ENCODE peak calls at places on chromosomes 1 and 21, in eight cellular contexts. L is cerebellum; S is HCT116; C is AG09319; E is activated naive CD8-positive, alpha-beta T cell treated with anti-CD3 and anti-CD28 coated beads, Interleukin-2, amount 50 U/mL, for 24 hours; Y is tibial artery; U is foreskin melanocyte; I is epithelial cell of proximal tubule. F is an unnamed sample.

GRCh38 chr1:85085417-85085816 is 37.1 kb upstream of the MCOLN3 start:
- DNase-seq in I (no peak), U (no peak), Y (no peak), C (no peak), S (no peak), E (no peak), L (no peak), F (no peak)

GRCh38 chr1:119874186-119874585 is 22.1 kb downstream of the ADAM30 start:
- DNase-seq in U (no peak), E (no peak), Y (no peak), I (no peak), C (no peak), S (no peak), L (no peak), F (no peak)

GRCh38 chr1:119702384-119702783 is 9.3 kb upstream of the PHGDH start:
- DNase-seq in C (no peak), Y (no peak), L (no peak), U (peak), E (no peak), I (no peak), S (no peak), F (no peak)

GRCh38 chr1:89490389-89490788 is 34.2 kb upstream of the LRRC8B start:
- DNase-seq in Y (no peak), L (no peak), S (no peak), I (no peak), U (no peak), E (no peak), C (no peak), F (no peak)

GRCh38 chr21:41833138-41834115 is 45.7 kb downstream of the PRDM15 start:
- DNase-seq in S (no peak), I (no peak), Y (no peak), U (no peak), L (no peak), E (no peak), C (no peak), F (no peak)

GRCh38 chr1:54596756-54597155 is 26.6 kb downstream of the FAM151A start:
- DNase-seq in C (no peak), E (no peak), Y (no peak), I (no peak), U (no peak), S (no peak), L (no peak), F (no peak)

GRCh38 chr21:41497008-41497407 is 10.9 kb downstream of the TMPRSS2 start:
- DNase-seq in Y (no peak), U (no peak), I (no peak), S (no peak), E (no peak), C (no peak), L (no peak), F (no peak)

GRCh38 chr1:221712198-221712684 is 29.6 kb downstream of the DUSP10 start:
- DNase-seq in C (no peak), I (no peak), S (no peak), Y (no peak), L (no peak), U (peak), E (no peak), F (no peak)

GRCh38 chr1:79188371-79188770 is 181.8 kb upstream of the ADGRL4 start:
- DNase-seq in Y (no peak), L (no peak), I (no peak), E (no peak), C (no peak), U (peak), S (no peak), F (no peak)

GRCh38 chr1:20324704-20325406 is 34.2 kb downstream of the VWA5B1 start:
- DNase-seq in Y (no peak), E (no peak), S (no peak), L (no peak), U (no peak), I (no peak), C (no peak), F (no peak)

GRCh38 chr1:236392182-236392581 is 1.9 kb upstream of the EDARADD start:
- DNase-seq in E (no peak), Y (no peak), U (no peak), L (no peak), I (no peak), C (no peak), S (no peak), F (no peak)

GRCh38 chr1:25065246-25066238 is 135.5 kb upstream of the RUNX3 start:
- DNase-seq in Y (no peak), S (no peak), C (peak), U (peak), E (peak), I (no peak), L (no peak), F (no peak)

GRCh38 chr21:44984792-44985440 is 45.1 kb downstream of the SLX9 start:
- DNase-seq in S (no peak), U (no peak), Y (peak), L (no peak), C (no peak), E (no peak), I (no peak), F (no peak)

GRCh38 chr1:221076467-221076866 is 197.2 kb downstream of the HLX start:
- DNase-seq in U (no peak), C (no peak), S (no peak), L (no peak), E (no peak), I (no peak), Y (no peak), F (no peak)

GRCh38 chr1:204507317-204508105 is 8.7 kb upstream of the MDM4 start:
- DNase-seq in Y (no peak), U (peak), E (no peak), L (peak), C (no peak), I (no peak), S (no peak), F (no peak)

GRCh38 chr1:99661780-99662179 is 15.9 kb downstream of the PALMD start:
- DNase-seq in L (no peak), E (no peak), I (no peak), S (no peak), U (no peak), C (no peak), Y (no peak), F (no peak)

GRCh38 chr1:160672118-160672517 is 25.3 kb upstream of the SLAMF1 start:
- DNase-seq in E (no peak), I (no peak), L (no peak), U (no peak), Y (no peak), C (no peak), S (no peak), F (no peak)

GRCh38 chr1:29264773-29265389 is 28.6 kb downstream of the PTPRU start:
- DNase-seq in Y (no peak), U (no peak), S (no peak), I (no peak), L (no peak), C (no peak), E (no peak), F (no peak)

GRCh38 chr21:45543710-45544448 is 1.6 kb upstream of the SLC19A1 start:
- DNase-seq in I (no peak), E (no peak), L (no peak), Y (no peak), C (no peak), S (no peak), U (no peak), F (no peak)

GRCh38 chr1:151858886-151859665 is 5.6 kb upstream of the THEM5 start:
- DNase-seq in Y (no peak), L (no peak), S (no peak), E (no peak), U (no peak), C (no peak), I (no peak), F (no peak)

GRCh38 chr1:78075621-78076020 is 29.9 kb downstream of the GIPC2 start:
- DNase-seq in L (no peak), C (no peak), E (no peak), S (no peak), Y (no peak), I (no peak), U (no peak), F (no peak)

GRCh38 chr1:178579562-178579961 is 66.7 kb downstream of the TEX35 start:
- DNase-seq in S (no peak), L (no peak), E (no peak), Y (no peak), C (no peak), I (no peak), U (no peak), F (no peak)

GRCh38 chr1:219834247-219834917 is 94.0 kb downstream of the SLC30A10 start:
- DNase-seq in U (no peak), Y (no peak), E (no peak), S (no peak), I (no peak), L (no peak), C (no peak), F (no peak)

GRCh38 chr21:43938751-43939442 is 73.2 kb upstream of the TRAPPC10 start:
- DNase-seq in L (peak), I (no peak), U (peak), C (no peak), E (peak), S (peak), Y (peak), F (peak)

GRCh38 chr1:183956559-183957188 is 80.9 kb downstream of the COLGALT2 start:
- DNase-seq in S (peak), E (peak), I (peak), C (peak), L (no peak), Y (peak), U (peak), F (peak)

GRCh38 chr1:152786077-152786476 is at the start of gene LCE1E:
- DNase-seq in E (no peak), L (no peak), I (no peak), Y (no peak), U (no peak), S (no peak), C (no peak), F (no peak)

GRCh38 chr1:5990913-5991783 is 1.1 kb downstream of the NPHP4 start:
- DNase-seq in U (no peak), E (peak), S (no peak), C (no peak), Y (no peak), I (no peak), L (no peak), F (peak)

GRCh38 chr1:89633745-89634625 is 1.1 kb downstream of the LRRC8C start:
- DNase-seq in S (no peak), U (no peak), L (peak), C (no peak), I (no peak), Y (no peak), E (peak), F (no peak)

GRCh38 chr1:154886281-154887036 is 16.4 kb upstream of the KCNN3 start:
- DNase-seq in S (no peak), Y (no peak), U (no peak), I (no peak), C (no peak), E (no peak), L (no peak), F (no peak)

GRCh38 chr1:153534933-153535663 is 693 bp downstream of the S100A6 start:
- DNase-seq in C (no peak), I (no peak), U (peak), L (peak), E (peak), Y (peak), S (no peak), F (no peak)

GRCh38 chr1:26434161-26434752 is 2.1 kb downstream of the DHDDS start:
- DNase-seq in C (no peak), U (no peak), E (no peak), L (peak), Y (no peak), I (no peak), S (no peak), F (no peak)

GRCh38 chr1:112061056-112061455 is 71.6 kb upstream of the KCND3 start:
- DNase-seq in I (no peak), Y (no peak), C (no peak), U (no peak), L (peak), S (no peak), E (no peak), F (no peak)

GRCh38 chr1:228314315-228314657 is 92.3 kb downstream of the TRIM11 start:
- DNase-seq in I (no peak), L (no peak), Y (no peak), S (no peak), C (no peak), U (no peak), E (no peak), F (no peak)

F was measured in activated T-helper 1 cell treated with Interleukin-2 at 50 U/mL for 16 hours.